ENCODE peak calls at places on chromosomes 11 and 22, in ten cellular contexts. V is NCI-H1694 treated with DMSO at 0.1 percent for 48 hours; U is RWPE1; D is activated naive CD4-positive, alpha-beta T cell treated with anti-CD3 and anti-CD28 coated beads, Interleukin-2, amount 50 U/mL, for 16 hours; P is fibroblast of pulmonary artery; S is heart right ventricle; Q is OCI-M1; L is cardiac septum; C is progenitor cell of endocrine pancreas; E is AG20443. F is an unnamed sample.

GRCh38 chr11:122813176-122813917 is 25.0 kb upstream of the CRTAM start:
- DNase-seq in E (no peak), L (no peak), V (no peak), Q (no peak), U (no peak), C (no peak), P (no peak), S (no peak), D (no peak), F (no peak)

GRCh38 chr11:10991372-10991771 is 133.5 kb upstream of the ZBED5 start:
- DNase-seq in C (no peak), V (no peak), L (no peak), D (no peak), U (no peak), E (no peak), S (no peak), Q (no peak), P (no peak), F (no peak)

GRCh38 chr11:35173620-35174278 is 34.8 kb downstream of the CD44 start:
- DNase-seq in P (no peak), S (no peak), C (no peak), D (no peak), L (no peak), E (no peak), V (no peak), Q (no peak), U (no peak), F (no peak)

GRCh38 chr11:34157163-34157562 is 51.7 kb downstream of the NAT10 start:
- DNase-seq in E (no peak), Q (no peak), U (no peak), P (no peak), L (no peak), S (peak), V (no peak), C (no peak), D (no peak), F (no peak)

GRCh38 chr11:63478896-63479295 is 12.1 kb downstream of the PLAAT5 start:
- DNase-seq in Q (peak), U (peak), D (peak), C (peak), L (no peak), P (peak), V (peak), E (peak), S (peak), F (no peak)

GRCh38 chr11:1437500-1437899 is 47.8 kb downstream of the BRSK2 start:
- DNase-seq in P (peak), V (no peak), U (peak), L (peak), D (no peak), Q (peak), S (peak), C (no peak), E (peak), F (no peak)

GRCh38 chr11:132451942-132452601 is 1080.2 kb downstream of the OPCML start:
- DNase-seq in C (no peak), P (no peak), U (no peak), L (no peak), D (no peak), S (no peak), E (no peak), V (no peak), Q (no peak), F (no peak)

GRCh38 chr11:32255876-32256275 is 165.0 kb downstream of the RCN1 start:
- DNase-seq in P (no peak), U (no peak), L (no peak), D (no peak), E (no peak), V (peak), S (no peak), Q (no peak), C (no peak), F (no peak)

GRCh38 chr22:34638128-34638527 is 427.8 kb upstream of the ISX start:
- DNase-seq in U (no peak), C (no peak), E (no peak), S (no peak), L (no peak), V (no peak), D (no peak), P (no peak), Q (no peak), F (no peak)

GRCh38 chr22:30196141-30196866 is 50.3 kb downstream of the LIF start:
- DNase-seq in D (peak), C (peak), Q (peak), P (peak), E (peak), U (peak), S (peak), V (no peak), L (peak), F (peak)

GRCh38 chr11:61892085-61892370 is 683 bp upstream of the FADS3 start:
- DNase-seq in S (no peak), C (no peak), D (no peak), L (no peak), Q (no peak), U (no peak), E (no peak), P (no peak), V (no peak), F (no peak)

GRCh38 chr11:75867778-75868374 is 52.9 kb downstream of the UVRAG start:
- DNase-seq in L (no peak), P (peak), D (peak), S (peak), C (no peak), E (peak), Q (peak), U (peak), V (peak), F (no peak)

GRCh38 chr11:66985508-66986177 is 10.5 kb downstream of the C11orf86 start:
- DNase-seq in C (no peak), S (peak), L (no peak), D (no peak), Q (no peak), U (no peak), E (no peak), V (no peak), P (no peak), F (no peak)

GRCh38 chr11:111456859-111457730 is 55.1 kb downstream of the BTG4 start:
- DNase-seq in U (no peak), V (no peak), C (no peak), E (no peak), L (no peak), P (no peak), D (no peak), S (no peak), Q (no peak), F (no peak)

GRCh38 chr11:43567396-43567975 is 113.1 kb upstream of the HSD17B12 start:
- DNase-seq in L (no peak), D (no peak), P (peak), U (peak), S (no peak), C (no peak), V (peak), E (peak), Q (peak), F (no peak)

GRCh38 chr11:110912437-110912836 is 200.2 kb upstream of the ARHGAP20 start:
- DNase-seq in Q (no peak), V (no peak), E (no peak), S (no peak), D (no peak), U (no peak), C (no peak), P (no peak), L (no peak), F (no peak)

GRCh38 chr11:36480833-36481232 is 29.2 kb downstream of the TRAF6 start:
- DNase-seq in S (no peak), C (no peak), V (no peak), E (no peak), Q (no peak), D (no peak), P (no peak), U (no peak), L (no peak), F (no peak)

GRCh38 chr22:36022697-36023096 is 5.9 kb downstream of the RBFOX2 start:
- DNase-seq in E (no peak), V (no peak), S (no peak), D (no peak), P (no peak), L (no peak), C (no peak), U (no peak), Q (peak), F (no peak)

GRCh38 chr11:13972033-13972910 is 9.7 kb downstream of the SPON1 start:
- DNase-seq in U (no peak), C (no peak), D (no peak), P (peak), Q (no peak), L (no peak), S (no peak), V (no peak), E (peak), F (no peak)

GRCh38 chr11:96162816-96163499 is 180.0 kb downstream of the MAML2 start:
- DNase-seq in D (no peak), E (peak), P (peak), C (no peak), S (peak), V (no peak), U (peak), L (no peak), Q (no peak), F (no peak)

GRCh38 chr11:102656528-102656927 is 31.4 kb upstream of the MMP20 start:
- DNase-seq in D (no peak), P (no peak), Q (no peak), S (no peak), C (no peak), U (no peak), V (no peak), E (no peak), L (no peak), F (no peak)